ENCODE peak calls at places on chromosomes 5 and 9, in seven cellular contexts. One of them, this sample, is unnamed.

GRCh38 chr9:123999668-124000067 is 11.9 kb upstream of the LHX2 start:
- DNase-seq in effector memory CD4-positive, alpha-beta T cell: no peak
- DNase-seq in caudate nucleus: no peak
- DNase-seq in left lung: no peak
- DNase-seq in A549: peak; percentile 15
- DNase-seq in CD4-positive, alpha-beta memory T cell: no peak
- DNase-seq in suprapubic skin: no peak
- DNase-seq in this sample: no peak

GRCh38 chr9:129403743-129404620 is 216.9 kb downstream of the C9orf50 start:
- DNase-seq in effector memory CD4-positive, alpha-beta T cell: no peak
- DNase-seq in caudate nucleus: no peak
- DNase-seq in left lung: no peak
- DNase-seq in A549: no peak
- DNase-seq in CD4-positive, alpha-beta memory T cell: no peak
- DNase-seq in suprapubic skin: no peak
- DNase-seq in this sample: no peak

GRCh38 chr5:30752015-30752414 is 441.5 kb upstream of the CDH6 start:
- DNase-seq in effector memory CD4-positive, alpha-beta T cell: no peak
- DNase-seq in caudate nucleus: no peak
- DNase-seq in left lung: no peak
- DNase-seq in A549: no peak
- DNase-seq in CD4-positive, alpha-beta memory T cell: no peak
- DNase-seq in suprapubic skin: no peak
- DNase-seq in this sample: no peak

GRCh38 chr5:147669113-147669869 is 113.2 kb downstream of the JAKMIP2 start:
- DNase-seq in effector memory CD4-positive, alpha-beta T cell: no peak
- DNase-seq in caudate nucleus: no peak
- DNase-seq in left lung: no peak
- DNase-seq in A549: no peak
- DNase-seq in CD4-positive, alpha-beta memory T cell: no peak
- DNase-seq in suprapubic skin: no peak
- DNase-seq in this sample: no peak

GRCh38 chr5:84603557-84604185 is 219.0 kb upstream of the EDIL3 start:
- DNase-seq in effector memory CD4-positive, alpha-beta T cell: no peak
- DNase-seq in caudate nucleus: no peak
- DNase-seq in left lung: peak; percentile 44
- DNase-seq in A549: no peak
- DNase-seq in CD4-positive, alpha-beta memory T cell: no peak
- DNase-seq in suprapubic skin: no peak
- DNase-seq in this sample: no peak

GRCh38 chr5:94849821-94850736 is 231.6 kb downstream of the SLF1 start:
- DNase-seq in effector memory CD4-positive, alpha-beta T cell: peak; percentile 11
- DNase-seq in caudate nucleus: no peak
- DNase-seq in left lung: no peak
- DNase-seq in A549: peak; percentile 8
- DNase-seq in CD4-positive, alpha-beta memory T cell: peak; percentile 54
- DNase-seq in suprapubic skin: no peak
- DNase-seq in this sample: no peak

GRCh38 chr9:27108981-27109541 is at the start of gene TEK:
- DNase-seq in effector memory CD4-positive, alpha-beta T cell: no peak
- DNase-seq in caudate nucleus: no peak
- DNase-seq in left lung: no peak
- DNase-seq in A549: no peak
- DNase-seq in CD4-positive, alpha-beta memory T cell: no peak
- DNase-seq in suprapubic skin: no peak
- DNase-seq in this sample: no peak

GRCh38 chr9:137972988-137973470 is 95.4 kb downstream of the CACNA1B start:
- DNase-seq in effector memory CD4-positive, alpha-beta T cell: no peak
- DNase-seq in caudate nucleus: no peak
- DNase-seq in left lung: no peak
- DNase-seq in A549: no peak
- DNase-seq in CD4-positive, alpha-beta memory T cell: no peak
- DNase-seq in suprapubic skin: no peak
- DNase-seq in this sample: no peak

GRCh38 chr9:81266086-81266485 is 423.3 kb downstream of the TLE1 start:
- DNase-seq in effector memory CD4-positive, alpha-beta T cell: no peak
- DNase-seq in caudate nucleus: no peak
- DNase-seq in left lung: no peak
- DNase-seq in A549: no peak
- DNase-seq in CD4-positive, alpha-beta memory T cell: no peak
- DNase-seq in suprapubic skin: no peak
- DNase-seq in this sample: no peak

GRCh38 chr9:36194326-36195000 is 3.7 kb downstream of the CLTA start:
- DNase-seq in effector memory CD4-positive, alpha-beta T cell: no peak
- DNase-seq in caudate nucleus: no peak
- DNase-seq in left lung: no peak
- DNase-seq in A549: no peak
- DNase-seq in CD4-positive, alpha-beta memory T cell: no peak
- DNase-seq in suprapubic skin: no peak
- DNase-seq in this sample: no peak

GRCh38 chr9:38424918-38425317 is 664 bp upstream of the IGFBPL1 start:
- DNase-seq in effector memory CD4-positive, alpha-beta T cell: no peak
- DNase-seq in caudate nucleus: no peak
- DNase-seq in left lung: no peak
- DNase-seq in A549: no peak
- DNase-seq in CD4-positive, alpha-beta memory T cell: no peak
- DNase-seq in suprapubic skin: no peak
- DNase-seq in this sample: no peak

GRCh38 chr5:41747291-41747690 is 122.9 kb downstream of the OXCT1 start:
- DNase-seq in effector memory CD4-positive, alpha-beta T cell: no peak
- DNase-seq in caudate nucleus: no peak
- DNase-seq in left lung: no peak
- DNase-seq in A549: no peak
- DNase-seq in CD4-positive, alpha-beta memory T cell: no peak
- DNase-seq in suprapubic skin: no peak
- DNase-seq in this sample: no peak

GRCh38 chr5:58462623-58463230 is 2.8 kb upstream of the PLK2 start:
- DNase-seq in effector memory CD4-positive, alpha-beta T cell: peak; percentile 11
- DNase-seq in caudate nucleus: no peak
- DNase-seq in left lung: no peak
- DNase-seq in A549: peak; percentile 31
- DNase-seq in CD4-positive, alpha-beta memory T cell: peak; percentile 65
- DNase-seq in suprapubic skin: no peak
- DNase-seq in this sample: no peak

GRCh38 chr9:123348317-123348992 is 7.5 kb upstream of the CRB2 start:
- DNase-seq in effector memory CD4-positive, alpha-beta T cell: no peak
- DNase-seq in caudate nucleus: no peak
- DNase-seq in left lung: no peak
- DNase-seq in A549: no peak
- DNase-seq in CD4-positive, alpha-beta memory T cell: no peak
- DNase-seq in suprapubic skin: no peak
- DNase-seq in this sample: no peak

GRCh38 chr9:7467186-7467585 is 332.4 kb downstream of the DMAC1 start:
- DNase-seq in effector memory CD4-positive, alpha-beta T cell: no peak
- DNase-seq in caudate nucleus: no peak
- DNase-seq in left lung: no peak
- DNase-seq in A549: no peak
- DNase-seq in CD4-positive, alpha-beta memory T cell: no peak
- DNase-seq in suprapubic skin: no peak
- DNase-seq in this sample: no peak

GRCh38 chr9:134382733-134383132 is 56.5 kb downstream of the RXRA start:
- DNase-seq in effector memory CD4-positive, alpha-beta T cell: no peak
- DNase-seq in caudate nucleus: no peak
- DNase-seq in left lung: no peak
- DNase-seq in A549: no peak
- DNase-seq in CD4-positive, alpha-beta memory T cell: no peak
- DNase-seq in suprapubic skin: no peak
- DNase-seq in this sample: no peak

GRCh38 chr5:138463335-138464017 is 1.8 kb upstream of the EGR1 start:
- DNase-seq in effector memory CD4-positive, alpha-beta T cell: no peak
- DNase-seq in caudate nucleus: no peak
- DNase-seq in left lung: no peak
- DNase-seq in A549: no peak
- DNase-seq in CD4-positive, alpha-beta memory T cell: no peak
- DNase-seq in suprapubic skin: no peak
- DNase-seq in this sample: no peak

GRCh38 chr5:31937703-31938102 is 236.4 kb downstream of the GOLPH3 start:
- DNase-seq in effector memory CD4-positive, alpha-beta T cell: no peak
- DNase-seq in caudate nucleus: no peak
- DNase-seq in left lung: no peak
- DNase-seq in A549: no peak
- DNase-seq in CD4-positive, alpha-beta memory T cell: no peak
- DNase-seq in suprapubic skin: no peak
- DNase-seq in this sample: no peak

GRCh38 chr5:68661237-68661636 is 432.6 kb upstream of the SLC30A5 start:
- DNase-seq in effector memory CD4-positive, alpha-beta T cell: no peak
- DNase-seq in caudate nucleus: no peak
- DNase-seq in left lung: no peak
- DNase-seq in A549: peak; percentile 13
- DNase-seq in CD4-positive, alpha-beta memory T cell: peak; percentile 1
- DNase-seq in suprapubic skin: no peak
- DNase-seq in this sample: no peak

GRCh38 chr5:2697446-2698200 is 53.9 kb downstream of the IRX2 start:
- DNase-seq in effector memory CD4-positive, alpha-beta T cell: no peak
- DNase-seq in caudate nucleus: no peak
- DNase-seq in left lung: no peak
- DNase-seq in A549: no peak
- DNase-seq in CD4-positive, alpha-beta memory T cell: no peak
- DNase-seq in suprapubic skin: no peak
- DNase-seq in this sample: no peak

GRCh38 chr5:43400082-43400481 is 12.1 kb downstream of the CCL28 start:
- DNase-seq in effector memory CD4-positive, alpha-beta T cell: no peak
- DNase-seq in caudate nucleus: no peak
- DNase-seq in left lung: no peak
- DNase-seq in A549: no peak
- DNase-seq in CD4-positive, alpha-beta memory T cell: no peak
- DNase-seq in suprapubic skin: no peak
- DNase-seq in this sample: no peak

GRCh38 chr5:168531191-168531590 is 2.1 kb downstream of the FBLL1 start:
- DNase-seq in effector memory CD4-positive, alpha-beta T cell: no peak
- DNase-seq in caudate nucleus: no peak
- DNase-seq in left lung: no peak
- DNase-seq in A549: no peak
- DNase-seq in CD4-positive, alpha-beta memory T cell: no peak
- DNase-seq in suprapubic skin: no peak
- DNase-seq in this sample: no peak

GRCh38 chr5:88380332-88380731 is 111.7 kb upstream of the TMEM161B start:
- DNase-seq in effector memory CD4-positive, alpha-beta T cell: no peak
- DNase-seq in caudate nucleus: no peak
- DNase-seq in left lung: no peak
- DNase-seq in A549: no peak
- DNase-seq in CD4-positive, alpha-beta memory T cell: no peak
- DNase-seq in suprapubic skin: no peak
- DNase-seq in this sample: no peak

DNA sequence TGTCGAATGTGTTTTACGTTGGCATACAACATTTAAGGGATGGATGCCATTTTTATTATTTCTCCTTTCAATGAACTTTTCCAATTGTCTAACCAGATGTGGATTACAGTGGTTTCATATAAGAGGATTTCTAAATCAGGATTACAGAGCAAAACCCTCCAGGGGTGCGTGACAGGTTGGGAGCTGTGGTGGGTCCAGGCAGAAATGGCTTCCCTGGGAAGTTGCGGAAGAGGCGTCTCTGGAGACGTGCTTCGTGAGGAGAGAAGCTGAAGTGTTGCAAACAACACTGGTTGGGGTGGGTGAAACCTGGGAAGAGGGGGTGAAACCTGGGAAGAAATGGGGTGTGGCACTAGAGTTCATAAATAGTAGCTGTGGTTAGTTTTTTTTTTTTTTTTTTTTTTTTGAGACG is 4.5 kb upstream of the RPL26L1 start:
- DNase-seq in effector memory CD4-positive, alpha-beta T cell: no peak
- DNase-seq in caudate nucleus: no peak
- DNase-seq in left lung: no peak
- DNase-seq in A549: no peak
- DNase-seq in CD4-positive, alpha-beta memory T cell: no peak
- DNase-seq in suprapubic skin: no peak
- DNase-seq in this sample: no peak
- H3K27ac ChIP-seq in effector memory CD4-positive, alpha-beta T cell: no peak overlapping the region
- H3K27ac ChIP-seq in caudate nucleus: no peak overlapping the region
- H3K27ac ChIP-seq in left lung: no peak overlapping the region
- H3K27ac ChIP-seq in A549: peak overlapping the region; percentile 95
- H3K27ac ChIP-seq in CD4-positive, alpha-beta memory T cell: no peak overlapping the region
- H3K27ac ChIP-seq in suprapubic skin: no peak overlapping the region
- H3K27ac ChIP-seq in this sample: no peak overlapping the region

GRCh38 chr9:5630038-5630507 is 1.2 kb downstream of the RIC1 start:
- DNase-seq in effector memory CD4-positive, alpha-beta T cell: no peak
- DNase-seq in caudate nucleus: no peak
- DNase-seq in left lung: no peak
- DNase-seq in A549: peak; percentile 25
- DNase-seq in CD4-positive, alpha-beta memory T cell: peak; percentile 29
- DNase-seq in suprapubic skin: no peak
- DNase-seq in this sample: no peak
- H3K27ac ChIP-seq in effector memory CD4-positive, alpha-beta T cell: peak overlapping the region; percentile 87
- H3K27ac ChIP-seq in caudate nucleus: peak overlapping the region; percentile 6
- H3K27ac ChIP-seq in left lung: peak overlapping the region; percentile 97
- H3K27ac ChIP-seq in A549: peak overlapping the region; percentile 87
- H3K27ac ChIP-seq in CD4-positive, alpha-beta memory T cell: peak overlapping the region; percentile 89
- H3K27ac ChIP-seq in suprapubic skin: peak overlapping the region; percentile 99
- H3K27ac ChIP-seq in this sample: no peak overlapping the region

DNA sequence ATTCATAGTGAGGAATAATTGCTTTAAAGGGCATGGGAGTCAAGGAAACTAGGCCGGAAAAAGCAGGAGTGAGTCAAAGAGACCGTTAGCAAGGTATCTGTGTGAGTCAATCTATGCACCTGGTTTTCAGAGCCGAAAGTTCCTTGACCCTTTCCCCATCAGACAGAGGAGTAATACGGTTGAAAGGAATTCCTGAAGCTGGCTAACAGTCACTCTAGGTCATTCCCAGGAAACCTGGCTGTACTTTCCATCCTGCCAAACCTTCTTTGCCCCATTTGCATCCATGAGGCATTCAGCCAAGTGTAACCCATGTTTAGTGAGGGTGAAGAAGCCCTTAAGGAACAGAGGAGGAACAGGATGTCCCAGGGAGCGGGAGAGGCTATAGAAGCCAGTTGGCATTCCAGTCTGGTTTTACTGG is 16.2 kb downstream of the RBM18 start:
- DNase-seq in effector memory CD4-positive, alpha-beta T cell: no peak
- DNase-seq in caudate nucleus: no peak
- DNase-seq in left lung: no peak
- DNase-seq in A549: no peak
- DNase-seq in CD4-positive, alpha-beta memory T cell: no peak
- DNase-seq in suprapubic skin: no peak
- DNase-seq in this sample: no peak
- H3K27ac ChIP-seq in effector memory CD4-positive, alpha-beta T cell: no peak overlapping the region
- H3K27ac ChIP-seq in caudate nucleus: no peak overlapping the region
- H3K27ac ChIP-seq in left lung: no peak overlapping the region
- H3K27ac ChIP-seq in A549: no peak overlapping the region
- H3K27ac ChIP-seq in CD4-positive, alpha-beta memory T cell: no peak overlapping the region
- H3K27ac ChIP-seq in suprapubic skin: no peak overlapping the region
- H3K27ac ChIP-seq in this sample: no peak overlapping the region

GRCh38 chr5:116864838-116865190 is 290.2 kb upstream of the SEMA6A start:
- DNase-seq in effector memory CD4-positive, alpha-beta T cell: no peak
- DNase-seq in caudate nucleus: no peak
- DNase-seq in left lung: no peak
- DNase-seq in A549: no peak
- DNase-seq in CD4-positive, alpha-beta memory T cell: no peak
- DNase-seq in suprapubic skin: no peak
- DNase-seq in this sample: no peak
- H3K27ac ChIP-seq in effector memory CD4-positive, alpha-beta T cell: no peak overlapping the region
- H3K27ac ChIP-seq in caudate nucleus: no peak overlapping the region
- H3K27ac ChIP-seq in left lung: no peak overlapping the region
- H3K27ac ChIP-seq in A549: no peak overlapping the region
- H3K27ac ChIP-seq in CD4-positive, alpha-beta memory T cell: no peak overlapping the region
- H3K27ac ChIP-seq in suprapubic skin: no peak overlapping the region
- H3K27ac ChIP-seq in this sample: no peak overlapping the region

GRCh38 chr5:176603091-176603490 is 6.9 kb downstream of the GPRIN1 start:
- DNase-seq in effector memory CD4-positive, alpha-beta T cell: no peak
- DNase-seq in caudate nucleus: no peak
- DNase-seq in left lung: no peak
- DNase-seq in A549: no peak
- DNase-seq in CD4-positive, alpha-beta memory T cell: no peak
- DNase-seq in suprapubic skin: no peak
- DNase-seq in this sample: no peak
- H3K27ac ChIP-seq in effector memory CD4-positive, alpha-beta T cell: no peak overlapping the region
- H3K27ac ChIP-seq in caudate nucleus: no peak overlapping the region
- H3K27ac ChIP-seq in left lung: no peak overlapping the region
- H3K27ac ChIP-seq in A549: no peak overlapping the region
- H3K27ac ChIP-seq in CD4-positive, alpha-beta memory T cell: no peak overlapping the region
- H3K27ac ChIP-seq in suprapubic skin: no peak overlapping the region
- H3K27ac ChIP-seq in this sample: no peak overlapping the region

This sample was measured in substantia nigra.